ENCODE peak calls at places on chromosomes 1 and 21, in ten cellular contexts. R is tibial nerve, J is stomach, B is HepG2, E is A549, D is IMR-90, K is endothelial cell of umbilical vein, S is heart left ventricle, A is sigmoid colon, U is adrenal gland. Q is an unnamed sample.

GRCh38 chr1:207645632-207646081 is 724 bp downstream of the CR1L start:
- DNase-seq in B (no peak), J (no peak), K (no peak), S (no peak), D (no peak), R (no peak), U (no peak), A (no peak), E (no peak), Q (no peak)

GRCh38 chr1:164784960-164785359 is 226.0 kb downstream of the PBX1 start:
- DNase-seq in R (no peak), A (no peak), J (no peak), B (no peak), D (no peak), K (no peak), S (no peak), U (no peak), E (no peak), Q (no peak)

GRCh38 chr21:26366781-26367180 is 196.2 kb upstream of the APP start:
- DNase-seq in R (no peak), U (no peak), A (no peak), B (no peak), J (no peak), E (no peak), K (no peak), S (no peak), D (no peak), Q (no peak)

GRCh38 chr1:204506969-204507316 is 9.3 kb upstream of the MDM4 start:
- DNase-seq in U (peak), A (peak), S (peak), E (peak), R (peak), D (peak), J (peak), B (peak), K (peak), Q (peak)

GRCh38 chr1:243596441-243597183 is 253.4 kb downstream of the AKT3 start:
- DNase-seq in S (no peak), J (no peak), U (no peak), E (no peak), K (no peak), B (no peak), R (no peak), D (peak), A (no peak), Q (no peak)

GRCh38 chr21:37032877-37033471 is 26.5 kb downstream of the RIPPLY3 start:
- DNase-seq in J (no peak), E (peak), A (peak), K (no peak), D (peak), S (no peak), B (no peak), U (no peak), R (no peak), Q (no peak)

GRCh38 chr1:150186789-150187559 is 37.3 kb downstream of the PLEKHO1 start:
- DNase-seq in D (peak), A (no peak), S (no peak), U (no peak), J (no peak), E (peak), B (peak), K (peak), R (no peak), Q (no peak)

GRCh38 chr1:171901245-171901644 is 59.9 kb downstream of the DNM3 start:
- DNase-seq in A (no peak), S (no peak), B (no peak), E (no peak), U (no peak), R (no peak), J (no peak), K (no peak), D (no peak), Q (no peak)

GRCh38 chr1:83818916-83819315 is 180.0 kb downstream of the TTLL7 start:
- DNase-seq in U (no peak), A (no peak), R (no peak), S (no peak), B (peak), E (no peak), D (peak), K (no peak), J (no peak), Q (no peak)

GRCh38 chr1:180170569-180170968 is 15.9 kb downstream of the QSOX1 start:
- DNase-seq in B (peak), A (peak), U (no peak), E (no peak), R (no peak), D (no peak), K (no peak), J (no peak), S (no peak), Q (no peak)

GRCh38 chr1:155003766-155004351 is 1.3 kb downstream of the ZBTB7B start:
- DNase-seq in S (peak), B (peak), D (peak), U (peak), K (peak), J (peak), E (no peak), R (no peak), A (peak), Q (peak)

GRCh38 chr1:155006601-155007101 is 4.0 kb downstream of the ZBTB7B start:
- DNase-seq in A (no peak), D (no peak), B (no peak), J (no peak), E (no peak), S (no peak), U (no peak), K (no peak), R (no peak), Q (no peak)

GRCh38 chr1:155007253-155007828 is 4.7 kb downstream of the ZBTB7B start:
- DNase-seq in B (no peak), J (peak), U (peak), K (no peak), E (no peak), D (no peak), R (no peak), S (peak), A (no peak), Q (no peak)

GRCh38 chr1:155004352-155005075 is 1.9 kb downstream of the ZBTB7B start:
- DNase-seq in S (no peak), J (no peak), U (no peak), R (no peak), B (no peak), A (no peak), K (no peak), E (no peak), D (no peak), Q (no peak)

DNA sequence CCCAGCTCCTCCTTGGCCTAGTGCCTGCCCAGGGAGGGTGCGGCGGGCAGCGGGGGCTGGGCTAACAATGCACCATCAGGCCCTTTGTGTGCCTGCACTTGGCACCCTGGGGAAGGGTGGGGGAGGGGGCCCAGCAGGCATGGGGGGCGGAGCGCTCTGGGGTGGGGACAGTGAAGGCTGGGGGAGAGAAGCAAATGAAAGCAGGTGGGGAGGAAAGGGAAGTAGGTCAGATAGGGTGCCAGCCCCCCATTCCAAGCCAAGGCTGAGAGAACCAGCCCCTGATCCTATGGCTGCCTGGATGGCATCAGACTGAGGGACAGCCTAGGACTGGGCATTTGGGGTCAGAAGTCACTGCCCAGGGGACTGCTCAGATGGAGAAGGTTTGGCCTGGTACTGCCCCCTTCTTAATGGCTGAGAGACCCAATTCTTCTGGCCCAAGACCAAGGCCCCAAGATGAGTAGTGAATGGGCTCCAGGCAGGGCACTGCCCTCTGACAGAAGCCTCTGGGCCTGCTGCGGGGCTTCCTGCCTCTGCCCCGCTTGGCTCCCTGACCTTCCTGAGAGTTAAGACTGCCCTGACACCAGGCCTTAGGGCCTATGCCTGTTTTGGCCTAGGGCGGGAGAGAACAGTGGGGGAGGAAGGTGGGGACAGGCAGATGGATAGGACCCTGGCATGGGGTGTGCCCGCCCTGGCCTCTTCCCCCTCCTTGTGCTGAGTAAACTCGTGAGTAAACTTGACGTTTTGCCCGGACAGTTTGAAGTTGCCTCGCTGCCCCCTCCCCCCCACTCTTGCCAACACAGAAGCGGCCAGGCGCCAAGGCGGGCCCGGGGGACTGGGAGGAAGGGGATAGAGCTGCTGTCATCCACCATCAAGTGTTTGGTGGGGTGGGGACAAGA is 2.7 kb downstream of the ZBTB7B start:
- DNase-seq in D (no peak), A (peak), U (peak), E (no peak), K (no peak), J (peak), B (no peak), S (peak), R (peak), Q (peak)
- TF ChIP-seq POLR2A in D (no peak), A (no peak), U (peak), E (no peak), K (no peak), J (peak), B (no peak), S (peak), R (no peak), Q (no peak)

GRCh38 chr1:210683403-210684047 is 354.8 kb downstream of the HHAT start:
- DNase-seq in E (no peak), R (no peak), K (no peak), J (no peak), S (no peak), A (no peak), D (no peak), U (no peak), B (no peak), Q (no peak)
- H3K27ac ChIP-seq in E (no peak), R (no peak), K (no peak), J (no peak), S (no peak), A (no peak), D (no peak), U (no peak), B (no peak), Q (no peak)

GRCh38 chr21:15966651-15967050 is 236.9 kb downstream of the USP25 start:
- DNase-seq in S (no peak), D (no peak), J (no peak), E (no peak), B (no peak), K (no peak), A (no peak), U (no peak), R (no peak), Q (no peak)
- TF ChIP-seq POLR2A in S (no peak), D (no peak), J (no peak), E (no peak), B (no peak), K (no peak), A (no peak), U (no peak), R (no peak), Q (no peak)

GRCh38 chr1:183233113-183233512 is 47.0 kb downstream of the LAMC2 start:
- DNase-seq in D (no peak), S (no peak), U (no peak), B (no peak), A (no peak), J (no peak), R (no peak), E (no peak), K (no peak), Q (no peak)

GRCh38 chr1:183234660-183235476 is 48.8 kb downstream of the LAMC2 start:
- DNase-seq in K (peak), B (peak), J (peak), D (peak), E (peak), S (peak), R (peak), A (peak), U (peak), Q (peak)

GRCh38 chr1:183236158-183236725 is 50.2 kb downstream of the LAMC2 start:
- DNase-seq in E (no peak), J (no peak), U (no peak), B (no peak), K (no peak), D (no peak), S (no peak), R (no peak), A (no peak), Q (no peak)

GRCh38 chr1:183237046-183237445 is 51.0 kb downstream of the LAMC2 start:
- DNase-seq in U (no peak), K (no peak), A (no peak), R (no peak), E (no peak), S (no peak), B (no peak), J (no peak), D (no peak), Q (no peak)

GRCh38 chr1:183235503-183235902 is 49.4 kb downstream of the LAMC2 start:
- DNase-seq in B (no peak), R (no peak), E (no peak), S (no peak), D (no peak), A (no peak), J (no peak), K (no peak), U (no peak), Q (no peak)
- H3K27ac ChIP-seq in B (no peak), R (peak), E (no peak), S (peak), D (peak), A (peak), J (peak), K (no peak), U (peak), Q (peak)

GRCh38 chr1:27877115-27877416 is 4.7 kb downstream of the THEMIS2 start:
- DNase-seq in R (no peak), K (no peak), U (no peak), S (no peak), A (peak), E (no peak), J (no peak), B (no peak), D (no peak), Q (no peak)

GRCh38 chr1:27873671-27874384 is 1.5 kb downstream of the THEMIS2 start:
- DNase-seq in B (no peak), K (peak), D (no peak), S (peak), U (no peak), R (no peak), A (peak), E (no peak), J (no peak), Q (no peak)

GRCh38 chr1:27878787-27879335 is 6.5 kb downstream of the THEMIS2 start:
- DNase-seq in D (no peak), K (no peak), B (no peak), A (peak), S (no peak), U (no peak), E (no peak), J (no peak), R (no peak), Q (no peak)

GRCh38 chr1:27878038-27878437 is 5.7 kb downstream of the THEMIS2 start:
- DNase-seq in K (no peak), J (no peak), U (no peak), R (no peak), A (peak), E (no peak), S (no peak), D (no peak), B (no peak), Q (no peak)

DNA sequence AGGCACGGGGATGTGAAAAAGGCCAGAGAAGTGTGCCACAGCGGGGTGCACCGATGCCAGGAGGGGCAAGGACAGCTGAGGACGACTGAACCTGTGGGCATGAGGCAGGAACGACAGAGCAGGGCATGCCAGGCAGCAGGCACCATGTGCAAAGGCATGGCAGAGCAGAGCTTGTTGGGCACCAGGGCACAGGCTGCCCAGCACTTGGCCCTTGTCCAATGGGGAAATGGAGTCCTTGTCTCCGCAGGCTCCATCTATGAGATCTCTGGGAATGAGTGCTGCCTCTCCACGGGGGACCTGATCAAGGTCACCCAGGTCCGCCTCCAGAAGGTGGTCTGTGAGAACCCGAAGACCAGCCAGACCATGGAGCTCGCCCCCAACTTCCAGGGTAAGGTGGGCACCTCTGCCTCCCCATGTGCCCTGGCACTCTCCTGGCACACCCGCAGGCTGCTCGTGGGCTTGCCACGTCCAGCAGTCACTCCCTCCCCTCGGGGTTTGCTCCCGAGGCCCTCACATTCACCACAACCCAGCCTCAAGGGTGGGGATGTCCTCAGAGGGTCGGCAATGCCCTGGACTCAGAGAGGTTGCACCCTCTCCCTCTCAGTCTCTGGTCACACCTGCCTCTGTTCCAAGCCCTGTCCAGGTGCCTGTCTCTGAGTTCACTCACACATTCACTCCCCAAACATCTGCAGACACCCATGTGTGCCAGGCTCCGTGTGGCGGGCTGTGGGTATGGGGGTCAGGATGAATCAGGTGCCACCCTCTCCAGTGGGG is 4.2 kb downstream of the THEMIS2 start:
- DNase-seq in E (no peak), J (no peak), A (peak), D (no peak), S (no peak), B (no peak), U (no peak), K (no peak), R (no peak), Q (no peak)
- TF ChIP-seq POLR2A in E (no peak), J (no peak), A (no peak), D (no peak), S (no peak), B (no peak), U (no peak), K (no peak), R (no peak), Q (no peak)